ENCODE peak calls at places on chromosomes 13 and 19, in eight cellular contexts. One of them, this sample, is unnamed.

GRCh38 chr19:33297401-33298145 is 4.8 kb downstream of the CEBPA start:
- DNase-seq in testis: no peak
- DNase-seq in effector memory CD8-positive, alpha-beta T cell: no peak
- DNase-seq in stomach: no peak
- DNase-seq in RCC 7860: no peak
- DNase-seq in HS-27A: no peak
- DNase-seq in heart right ventricle: no peak
- DNase-seq in amniotic epithelial cell: no peak
- DNase-seq in this sample: peak; percentile 23

GRCh38 chr19:12778020-12778904 is 2.9 kb upstream of the HOOK2 start:
- DNase-seq in testis: peak; percentile 73
- DNase-seq in effector memory CD8-positive, alpha-beta T cell: no peak
- DNase-seq in stomach: peak; percentile 79
- DNase-seq in RCC 7860: peak; percentile 51
- DNase-seq in HS-27A: no peak
- DNase-seq in heart right ventricle: peak; percentile 78
- DNase-seq in amniotic epithelial cell: peak; percentile 74
- DNase-seq in this sample: peak; percentile 55

GRCh38 chr19:3983936-3984583 is 1.2 kb downstream of the EEF2 start:
- DNase-seq in testis: no peak
- DNase-seq in effector memory CD8-positive, alpha-beta T cell: no peak
- DNase-seq in stomach: no peak
- DNase-seq in RCC 7860: peak; percentile 84
- DNase-seq in HS-27A: no peak
- DNase-seq in heart right ventricle: no peak
- DNase-seq in amniotic epithelial cell: peak; percentile 69
- DNase-seq in this sample: peak; percentile 17

GRCh38 chr19:58513694-58514563 is 2.1 kb upstream of the SLC27A5 start:
- DNase-seq in testis: peak; percentile 86
- DNase-seq in effector memory CD8-positive, alpha-beta T cell: peak; percentile 91
- DNase-seq in stomach: peak; percentile 94
- DNase-seq in RCC 7860: no peak
- DNase-seq in HS-27A: no peak
- DNase-seq in heart right ventricle: peak; percentile 92
- DNase-seq in amniotic epithelial cell: peak; percentile 83
- DNase-seq in this sample: peak; percentile 90

GRCh38 chr13:19822673-19823072 is 39.9 kb upstream of the PSPC1 start:
- DNase-seq in testis: no peak
- DNase-seq in effector memory CD8-positive, alpha-beta T cell: no peak
- DNase-seq in stomach: no peak
- DNase-seq in RCC 7860: no peak
- DNase-seq in HS-27A: no peak
- DNase-seq in heart right ventricle: no peak
- DNase-seq in amniotic epithelial cell: no peak
- DNase-seq in this sample: no peak

GRCh38 chr13:79973533-79973963 is 367.4 kb downstream of the SPRY2 start:
- DNase-seq in testis: peak; percentile 18
- DNase-seq in effector memory CD8-positive, alpha-beta T cell: no peak
- DNase-seq in stomach: no peak
- DNase-seq in RCC 7860: no peak
- DNase-seq in HS-27A: no peak
- DNase-seq in heart right ventricle: peak; percentile 22
- DNase-seq in amniotic epithelial cell: peak; percentile 30
- DNase-seq in this sample: no peak

GRCh38 chr13:30355405-30355741 is 48.0 kb upstream of the KATNAL1 start:
- DNase-seq in testis: no peak
- DNase-seq in effector memory CD8-positive, alpha-beta T cell: no peak
- DNase-seq in stomach: peak; percentile 45
- DNase-seq in RCC 7860: no peak
- DNase-seq in HS-27A: no peak
- DNase-seq in heart right ventricle: peak; percentile 37
- DNase-seq in amniotic epithelial cell: no peak
- DNase-seq in this sample: peak; percentile 15

GRCh38 chr13:110280231-110280813 is 26.6 kb downstream of the COL4A1 start:
- DNase-seq in testis: no peak
- DNase-seq in effector memory CD8-positive, alpha-beta T cell: no peak
- DNase-seq in stomach: no peak
- DNase-seq in RCC 7860: no peak
- DNase-seq in HS-27A: no peak
- DNase-seq in heart right ventricle: no peak
- DNase-seq in amniotic epithelial cell: no peak
- DNase-seq in this sample: no peak

This sample was measured in AML-193.